ENCODE peak calls at places on chromosomes 4 and X, in five cellular contexts. W, U, Z, A and T are unnamed samples.
A peak's percentile ranks its signal among the peaks of the same experiment; 100 is the strongest.

GRCh38 chr4:186203391-186203802 is 12.0 kb downstream of the CYP4V2 start:
- DNase-seq in A (no peak), Z (no peak), W (no peak), U (no peak), T (no peak)

GRCh38 chrX:40176256-40176978 is 78.7 kb upstream of the BCOR start:
- DNase-seq in Z (peak; percentile 78), A (no peak), U (no peak), W (no peak), T (peak; percentile 62)

GRCh38 chr4:22473268-22473667 is 42.6 kb downstream of the ADGRA3 start:
- DNase-seq in U (no peak), W (no peak), Z (no peak), A (no peak), T (no peak)

GRCh38 chrX:153951683-153952372 is 7.4 kb upstream of the RENBP start:
- DNase-seq in A (no peak), U (no peak), Z (no peak), W (no peak), T (no peak)

GRCh38 chr4:184932343-184932742 is 85.9 kb upstream of the HELT start:
- DNase-seq in Z (no peak), A (no peak), U (no peak), W (no peak), T (no peak)

GRCh38 chr4:8084031-8084660 is 74.5 kb downstream of the ABLIM2 start:
- DNase-seq in Z (no peak), U (no peak), A (no peak), W (no peak), T (no peak)

GRCh38 chr4:84971319-84971932 is 4.9 kb upstream of the WDFY3 start:
- DNase-seq in Z (no peak), A (no peak), W (no peak), U (no peak), T (no peak)

GRCh38 chr4:15197005-15197404 is 194.7 kb downstream of the CPEB2 start:
- DNase-seq in A (no peak), U (no peak), Z (no peak), W (no peak), T (no peak)

GRCh38 chr4:181877329-181877848 is 365.8 kb upstream of the TENM3 start:
- DNase-seq in A (no peak), W (no peak), U (no peak), Z (no peak), T (no peak)

GRCh38 chr4:8135666-8136065 is 22.9 kb downstream of the ABLIM2 start:
- DNase-seq in U (no peak), A (no peak), W (no peak), Z (no peak), T (no peak)

GRCh38 chr4:100317032-100317864 is 127.0 kb upstream of the DDIT4L start:
- DNase-seq in A (no peak), W (no peak), U (no peak), Z (no peak), T (no peak)

GRCh38 chr4:126697748-126698147 is 935.0 kb upstream of the INTU start:
- DNase-seq in Z (no peak), A (no peak), U (no peak), W (no peak), T (no peak)

GRCh38 chr4:43238556-43238955 is 346.0 kb downstream of the GRXCR1 start:
- DNase-seq in W (no peak), Z (no peak), A (no peak), U (no peak), T (no peak)

GRCh38 chr4:187940299-187940698 is 55.3 kb upstream of the ZFP42 start:
- DNase-seq in Z (no peak), A (no peak), U (no peak), W (no peak), T (no peak)

GRCh38 chr4:187942968-187943367 is 52.6 kb upstream of the ZFP42 start:
- DNase-seq in W (no peak), A (no peak), Z (no peak), U (no peak), T (no peak)

GRCh38 chr4:187944179-187944578 is 51.4 kb upstream of the ZFP42 start:
- DNase-seq in A (no peak), W (no peak), U (no peak), Z (no peak), T (no peak)
- TF ChIP-seq POLR2AphosphoS5 in A (no peak), W (no peak), U (no peak), Z (no peak), T (no peak)

GRCh38 chr4:107252621-107253020 is 216.5 kb upstream of the DKK2 start:
- DNase-seq in W (no peak), Z (no peak), A (no peak), U (no peak), T (no peak)

GRCh38 chr4:107253090-107253489 is 217.0 kb upstream of the DKK2 start:
- DNase-seq in W (no peak), A (no peak), Z (no peak), U (no peak), T (no peak)

GRCh38 chr4:107243141-107243779 is 207.1 kb upstream of the DKK2 start:
- DNase-seq in Z (peak; percentile 35), U (peak; percentile 19), W (no peak), A (peak; percentile 63), T (no peak)

GRCh38 chr4:107248571-107248970 is 212.5 kb upstream of the DKK2 start:
- DNase-seq in U (no peak), A (no peak), W (no peak), Z (no peak), T (no peak)

DNA sequence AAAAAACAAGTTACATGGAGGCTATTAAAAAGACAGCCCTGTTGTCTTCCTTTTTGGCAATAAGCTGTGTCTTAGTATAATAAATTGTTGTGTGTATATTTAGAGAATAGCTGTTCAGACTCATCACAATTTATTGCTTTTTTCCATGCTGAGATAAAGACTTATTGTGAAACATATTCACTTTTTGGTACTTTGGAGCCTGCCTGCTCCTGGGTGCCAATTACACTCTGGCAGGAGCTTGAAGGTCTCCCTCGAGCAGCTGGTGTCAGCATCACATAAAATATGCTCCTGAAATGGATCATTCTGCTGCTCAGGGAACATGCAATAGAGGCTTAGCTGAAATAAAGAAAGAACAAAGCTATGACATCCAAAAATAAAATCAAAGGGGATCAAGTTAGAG is 211.6 kb upstream of the DKK2 start:
- DNase-seq in W (no peak), U (no peak), A (no peak), Z (no peak), T (no peak)
- TF ChIP-seq POLR2AphosphoS5 in W (no peak), U (peak; percentile 74), A (no peak), Z (peak; percentile 79), T (no peak)

DNA sequence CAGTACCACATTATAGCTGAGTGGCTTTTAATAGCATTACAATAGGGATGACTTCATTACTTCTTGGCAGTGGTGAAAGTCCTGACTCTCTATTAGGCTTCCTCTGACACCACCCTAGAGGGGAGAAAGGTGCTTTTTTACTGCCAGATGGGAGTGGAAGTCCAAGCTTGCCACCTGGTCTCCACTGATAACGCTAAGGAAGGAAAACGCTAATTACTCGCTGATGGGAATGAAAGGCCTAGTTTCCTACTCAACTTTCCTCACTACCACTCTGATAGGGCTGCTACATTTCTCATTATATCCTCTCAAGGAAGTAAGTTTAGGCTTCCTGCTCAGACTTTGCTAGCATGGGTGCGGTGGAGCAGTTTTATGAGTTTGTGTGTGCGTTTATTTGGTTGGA is 62.3 kb upstream of the PAGE3 start:
- DNase-seq in W (no peak), Z (peak; percentile 11), U (no peak), A (no peak), T (no peak)
- TF ChIP-seq POLR2AphosphoS5 in W (no peak), Z (peak; percentile 13), U (peak; percentile 58), A (no peak), T (no peak)

GRCh38 chr4:3834921-3835521 is 68.8 kb downstream of the ADRA2C start:
- DNase-seq in W (no peak), Z (no peak), U (no peak), A (no peak), T (no peak)

GRCh38 chr4:3836802-3837601 is 70.8 kb downstream of the ADRA2C start:
- DNase-seq in A (no peak), W (no peak), U (no peak), Z (no peak), T (no peak)

GRCh38 chr4:3834186-3834920 is 68.2 kb downstream of the ADRA2C start:
- DNase-seq in U (no peak), A (no peak), W (no peak), Z (no peak), T (no peak)

GRCh38 chr4:3835527-3836040 is 69.4 kb downstream of the ADRA2C start:
- DNase-seq in A (no peak), U (no peak), Z (no peak), W (no peak), T (no peak)

DNA sequence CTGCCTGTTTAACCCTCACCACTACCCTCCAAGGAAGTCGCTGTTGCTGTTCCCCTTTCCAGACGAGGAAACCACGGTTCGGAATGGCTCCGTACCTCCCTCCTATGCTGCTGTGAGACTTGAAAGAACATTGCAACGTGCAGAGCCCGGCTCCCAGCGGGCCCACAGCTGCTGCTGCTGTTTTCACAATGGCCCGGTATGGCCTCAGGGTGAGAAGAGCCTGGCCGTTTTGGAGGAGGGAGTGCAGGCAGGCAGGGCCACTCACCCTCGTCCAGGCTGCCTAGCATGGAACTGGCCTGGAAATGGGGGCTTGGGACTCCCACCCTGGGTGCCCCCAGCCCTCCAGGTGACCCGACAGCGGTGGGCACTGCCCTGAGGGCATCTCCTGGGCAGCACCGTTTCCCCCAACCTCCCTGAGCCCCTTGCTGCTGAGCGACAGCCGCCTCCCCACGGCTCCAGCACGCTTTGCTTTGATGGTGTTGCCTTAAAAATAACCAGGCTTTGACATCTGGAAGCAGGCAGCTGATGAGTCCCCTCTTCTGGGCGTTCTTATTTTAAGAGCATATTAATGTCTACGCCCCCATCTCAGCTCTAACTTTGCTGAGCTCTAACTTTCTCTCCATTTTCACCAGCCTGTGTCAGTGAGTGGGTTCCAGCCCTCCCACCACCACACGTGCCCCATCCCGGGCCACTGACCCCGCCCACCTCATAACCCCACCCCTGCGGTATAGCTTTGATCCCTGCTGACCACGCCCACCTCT is 70.0 kb downstream of the ADRA2C start:
- DNase-seq in U (no peak), Z (no peak), W (no peak), A (no peak), T (no peak)
- TF ChIP-seq POLR2AphosphoS5 in U (no peak), Z (no peak), W (no peak), A (no peak), T (no peak)

DNA sequence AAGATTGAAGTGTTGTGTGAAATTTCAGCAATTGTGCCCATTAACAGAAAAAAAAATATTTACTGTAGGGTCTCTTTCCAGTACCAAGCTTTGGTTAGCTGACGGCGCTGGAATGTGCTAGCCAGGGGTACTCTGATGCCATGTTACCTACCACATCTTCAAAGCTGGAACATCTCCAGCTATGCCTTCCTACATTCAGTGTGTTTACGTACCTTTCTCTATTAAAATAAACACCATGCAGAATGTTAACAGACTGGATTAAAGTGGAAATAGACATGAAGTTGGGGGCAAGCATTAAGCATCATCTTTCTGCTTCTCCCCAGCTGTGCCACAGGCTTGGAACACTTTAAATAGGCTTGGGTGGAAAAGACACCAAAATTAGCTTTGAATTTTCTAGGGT is 65.9 kb downstream of the USP38 start:
- DNase-seq in Z (no peak), W (no peak), A (no peak), U (no peak), T (no peak)
- TF ChIP-seq POLR2AphosphoS5 in Z (no peak), W (no peak), A (no peak), U (no peak), T (no peak)

DNA sequence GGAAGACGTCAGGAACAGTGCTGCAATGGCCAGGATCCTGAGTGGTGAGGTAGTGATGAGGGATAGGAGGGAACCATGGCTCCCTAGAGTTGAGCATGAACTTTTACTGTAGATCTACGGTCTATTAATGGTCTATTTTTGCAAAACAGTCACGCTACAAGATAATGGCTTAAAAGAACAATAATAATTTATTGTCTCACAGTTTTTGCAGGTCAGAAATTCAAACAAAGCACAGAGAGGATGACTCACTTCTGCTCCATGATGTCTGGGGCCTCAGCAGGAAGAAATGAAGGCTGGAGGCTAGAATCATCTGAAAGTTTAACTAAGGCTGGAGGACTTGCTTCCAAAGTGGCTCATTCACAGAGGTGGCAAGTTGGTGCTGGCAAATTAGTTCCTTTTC is 538.3 kb downstream of the STIM2 start:
- DNase-seq in W (no peak), Z (no peak), A (no peak), U (no peak), T (no peak)
- TF ChIP-seq POLR2AphosphoS5 in W (no peak), Z (no peak), A (no peak), U (no peak), T (no peak)